ENCODE peak calls at places on chromosomes 3 and 15, in nine cellular contexts. One of them, this sample, is unnamed. For H3K36me3, the result is how much of the 10 kb centered on the place peaks cover.

GRCh38 chr3:13637311-13637891 is 88.5 kb downstream of the FBLN2 start:
- DNase-seq in GM06990: no peak
- DNase-seq in bronchial epithelial cell: no peak
- DNase-seq in Caco-2: no peak
- DNase-seq in psoas muscle: no peak
- DNase-seq in adrenal gland: no peak
- DNase-seq in GM23248: no peak
- DNase-seq in tibial artery: no peak
- DNase-seq in stomach: no peak
- DNase-seq in this sample: peak

GRCh38 chr3:111617912-111618601 is 22.9 kb upstream of the ZBED2 start:
- DNase-seq in GM06990: no peak
- DNase-seq in bronchial epithelial cell: peak
- DNase-seq in Caco-2: no peak
- DNase-seq in psoas muscle: no peak
- DNase-seq in adrenal gland: no peak
- DNase-seq in GM23248: no peak
- DNase-seq in tibial artery: no peak
- DNase-seq in stomach: no peak
- DNase-seq in this sample: no peak

GRCh38 chr3:187136936-187137335 is 2.4 kb downstream of the RPL39L start:
- DNase-seq in GM06990: no peak
- DNase-seq in bronchial epithelial cell: peak
- DNase-seq in Caco-2: no peak
- DNase-seq in psoas muscle: no peak
- DNase-seq in adrenal gland: no peak
- DNase-seq in GM23248: peak
- DNase-seq in tibial artery: no peak
- DNase-seq in stomach: no peak
- DNase-seq in this sample: no peak

GRCh38 chr15:79025201-79025600 is 65.4 kb downstream of the RASGRF1 start:
- DNase-seq in GM06990: no peak
- DNase-seq in bronchial epithelial cell: no peak
- DNase-seq in Caco-2: no peak
- DNase-seq in psoas muscle: no peak
- DNase-seq in adrenal gland: no peak
- DNase-seq in GM23248: no peak
- DNase-seq in tibial artery: peak
- DNase-seq in stomach: no peak
- DNase-seq in this sample: peak

GRCh38 chr3:194800014-194800413 is 114.3 kb downstream of the FAM43A start:
- DNase-seq in GM06990: no peak
- DNase-seq in bronchial epithelial cell: no peak
- DNase-seq in Caco-2: no peak
- DNase-seq in psoas muscle: no peak
- DNase-seq in adrenal gland: no peak
- DNase-seq in GM23248: no peak
- DNase-seq in tibial artery: no peak
- DNase-seq in stomach: no peak
- DNase-seq in this sample: no peak

GRCh38 chr3:115913069-115913686 is 289.9 kb downstream of the GAP43 start:
- DNase-seq in GM06990: no peak
- DNase-seq in bronchial epithelial cell: peak
- DNase-seq in Caco-2: no peak
- DNase-seq in psoas muscle: no peak
- DNase-seq in adrenal gland: no peak
- DNase-seq in GM23248: peak
- DNase-seq in tibial artery: no peak
- DNase-seq in stomach: no peak
- DNase-seq in this sample: no peak

GRCh38 chr3:174620138-174620537 is 239.0 kb upstream of the NAALADL2 start:
- DNase-seq in GM06990: no peak
- DNase-seq in bronchial epithelial cell: peak
- DNase-seq in Caco-2: no peak
- DNase-seq in psoas muscle: no peak
- DNase-seq in adrenal gland: no peak
- DNase-seq in GM23248: peak
- DNase-seq in tibial artery: no peak
- DNase-seq in stomach: no peak
- DNase-seq in this sample: no peak

GRCh38 chr3:190131329-190131728 is 10.6 kb upstream of the P3H2 start:
- DNase-seq in GM06990: no peak
- DNase-seq in bronchial epithelial cell: peak
- DNase-seq in Caco-2: no peak
- DNase-seq in psoas muscle: no peak
- DNase-seq in adrenal gland: peak
- DNase-seq in GM23248: peak
- DNase-seq in tibial artery: no peak
- DNase-seq in stomach: peak
- DNase-seq in this sample: no peak

GRCh38 chr15:90095521-90095959 is 6.7 kb downstream of the IDH2 start:
- DNase-seq in GM06990: no peak
- DNase-seq in bronchial epithelial cell: no peak
- DNase-seq in Caco-2: no peak
- DNase-seq in psoas muscle: no peak
- DNase-seq in adrenal gland: peak
- DNase-seq in GM23248: no peak
- DNase-seq in tibial artery: no peak
- DNase-seq in stomach: peak
- DNase-seq in this sample: no peak

GRCh38 chr3:12986521-12986920 is 86.7 kb downstream of the IQSEC1 start:
- DNase-seq in GM06990: no peak
- DNase-seq in bronchial epithelial cell: no peak
- DNase-seq in Caco-2: no peak
- DNase-seq in psoas muscle: no peak
- DNase-seq in adrenal gland: no peak
- DNase-seq in GM23248: no peak
- DNase-seq in tibial artery: no peak
- DNase-seq in stomach: no peak
- DNase-seq in this sample: no peak

GRCh38 chr3:168248383-168249047 is 152.8 kb upstream of the GOLIM4 start:
- DNase-seq in GM06990: peak
- DNase-seq in bronchial epithelial cell: peak
- DNase-seq in Caco-2: no peak
- DNase-seq in psoas muscle: no peak
- DNase-seq in adrenal gland: no peak
- DNase-seq in GM23248: peak
- DNase-seq in tibial artery: no peak
- DNase-seq in stomach: peak
- DNase-seq in this sample: peak

GRCh38 chr3:161069441-161070251 is 35.5 kb downstream of the B3GALNT1 start:
- DNase-seq in GM06990: peak
- DNase-seq in bronchial epithelial cell: peak
- DNase-seq in Caco-2: no peak
- DNase-seq in psoas muscle: no peak
- DNase-seq in adrenal gland: no peak
- DNase-seq in GM23248: peak
- DNase-seq in tibial artery: peak
- DNase-seq in stomach: no peak
- DNase-seq in this sample: no peak

GRCh38 chr3:120678331-120678845 is 3.7 kb downstream of the HGD start:
- DNase-seq in GM06990: no peak
- DNase-seq in bronchial epithelial cell: peak
- DNase-seq in Caco-2: peak
- DNase-seq in psoas muscle: no peak
- DNase-seq in adrenal gland: peak
- DNase-seq in GM23248: peak
- DNase-seq in tibial artery: peak
- DNase-seq in stomach: peak
- DNase-seq in this sample: peak

GRCh38 chr15:82093774-82094211 is 48.0 kb upstream of the MEX3B start:
- DNase-seq in GM06990: no peak
- DNase-seq in bronchial epithelial cell: peak
- DNase-seq in Caco-2: no peak
- DNase-seq in psoas muscle: no peak
- DNase-seq in adrenal gland: no peak
- DNase-seq in GM23248: peak
- DNase-seq in tibial artery: no peak
- DNase-seq in stomach: no peak
- DNase-seq in this sample: peak

GRCh38 chr3:45425237-45425933 is 37.0 kb downstream of the LARS2 start:
- DNase-seq in GM06990: no peak
- DNase-seq in bronchial epithelial cell: no peak
- DNase-seq in Caco-2: no peak
- DNase-seq in psoas muscle: no peak
- DNase-seq in adrenal gland: no peak
- DNase-seq in GM23248: no peak
- DNase-seq in tibial artery: no peak
- DNase-seq in stomach: no peak
- DNase-seq in this sample: no peak

GRCh38 chr3:12901631-12902045 is 60.3 kb upstream of the RPL32 start:
- DNase-seq in GM06990: no peak
- DNase-seq in bronchial epithelial cell: no peak
- DNase-seq in Caco-2: no peak
- DNase-seq in psoas muscle: peak
- DNase-seq in adrenal gland: no peak
- DNase-seq in GM23248: no peak
- DNase-seq in tibial artery: no peak
- DNase-seq in stomach: no peak
- DNase-seq in this sample: peak

GRCh38 chr15:84764989-84765388 is 16.6 kb downstream of the ZNF592 start:
- DNase-seq in GM06990: no peak
- DNase-seq in bronchial epithelial cell: no peak
- DNase-seq in Caco-2: no peak
- DNase-seq in psoas muscle: no peak
- DNase-seq in adrenal gland: no peak
- DNase-seq in GM23248: no peak
- DNase-seq in tibial artery: no peak
- DNase-seq in stomach: no peak
- DNase-seq in this sample: no peak
- H3K36me3 ChIP-seq in GM06990: under half
- H3K36me3 ChIP-seq in bronchial epithelial cell: under half
- H3K36me3 ChIP-seq in Caco-2: under half
- H3K36me3 ChIP-seq in psoas muscle: under half
- H3K36me3 ChIP-seq in adrenal gland: under half
- H3K36me3 ChIP-seq in GM23248: under half
- H3K36me3 ChIP-seq in tibial artery: under half
- H3K36me3 ChIP-seq in stomach: half or more
- H3K36me3 ChIP-seq in this sample: under half

DNA sequence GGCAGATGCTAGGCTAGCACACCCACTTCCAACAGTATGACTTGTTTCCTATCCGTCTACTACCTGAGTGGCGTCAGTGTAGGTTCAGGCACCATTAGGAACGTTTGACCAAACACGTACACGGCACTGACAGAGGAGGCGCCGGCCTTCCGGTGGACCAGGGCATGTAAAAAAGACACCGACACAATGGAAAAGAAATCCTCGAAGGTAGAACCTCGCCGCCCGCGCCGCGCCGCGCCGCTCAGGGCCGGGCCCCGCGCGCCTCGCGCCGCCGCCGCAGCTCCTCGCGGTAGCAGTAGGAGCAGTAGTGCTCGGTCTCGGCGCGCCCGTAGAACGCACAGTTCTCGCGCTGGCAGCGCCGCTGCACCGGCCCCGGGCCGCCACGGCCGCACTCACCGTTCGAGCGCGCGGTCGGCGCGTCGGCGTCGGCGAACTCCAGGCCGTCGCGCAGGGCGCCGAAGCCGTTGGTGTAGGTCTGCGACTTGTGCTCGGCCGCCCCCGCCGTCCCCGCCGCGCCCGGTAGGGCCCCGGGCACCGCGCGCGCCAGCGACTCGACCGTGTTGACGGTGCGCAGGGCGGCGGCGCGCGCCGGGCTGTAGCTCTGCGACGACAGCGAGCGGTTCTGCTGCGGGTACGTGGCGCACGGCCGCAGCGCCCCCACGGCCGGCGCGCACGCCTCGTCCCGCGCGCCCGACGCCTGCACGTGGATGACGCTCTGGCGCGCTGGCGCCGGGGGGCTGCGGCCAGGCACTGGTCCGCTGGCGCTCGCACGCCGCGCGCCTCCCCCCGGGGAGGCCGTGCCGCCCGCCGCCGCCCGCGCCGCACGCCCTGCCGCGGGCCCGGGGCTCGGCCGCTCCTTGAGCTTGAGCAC is 156.7 kb downstream of the KLF13 start:
- DNase-seq in GM06990: peak
- DNase-seq in bronchial epithelial cell: no peak
- DNase-seq in Caco-2: no peak
- DNase-seq in psoas muscle: no peak
- DNase-seq in adrenal gland: peak
- DNase-seq in GM23248: peak
- DNase-seq in tibial artery: no peak
- DNase-seq in stomach: peak
- DNase-seq in this sample: no peak
- H3K4me3 ChIP-seq in GM06990: no peak
- H3K4me3 ChIP-seq in bronchial epithelial cell: peak
- H3K4me3 ChIP-seq in Caco-2: no peak
- H3K4me3 ChIP-seq in psoas muscle: peak
- H3K4me3 ChIP-seq in adrenal gland: no peak
- H3K4me3 ChIP-seq in GM23248: peak
- H3K4me3 ChIP-seq in tibial artery: peak
- H3K4me3 ChIP-seq in stomach: peak
- H3K4me3 ChIP-seq in this sample: no peak

DNA sequence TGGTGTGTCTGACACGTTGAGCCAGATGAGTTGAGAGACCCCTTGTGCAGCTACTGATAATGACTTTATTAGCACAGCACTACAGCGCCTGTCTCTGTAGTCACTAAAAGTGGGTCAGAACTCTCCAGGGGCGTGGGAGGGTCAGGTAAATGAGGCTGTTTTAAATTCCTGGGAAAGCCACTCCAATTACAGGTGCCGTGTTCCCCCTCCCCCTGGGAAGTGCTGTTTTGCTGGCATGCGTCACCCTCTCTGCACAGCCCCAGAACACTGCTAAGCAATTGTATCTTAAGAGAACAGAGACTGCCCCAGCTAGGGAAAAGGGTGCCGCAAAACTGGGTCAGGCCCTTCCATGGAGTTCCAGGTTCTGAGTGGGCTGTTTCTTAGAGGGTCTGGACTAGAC is 21.5 kb upstream of the CPNE9 start:
- DNase-seq in GM06990: no peak
- DNase-seq in bronchial epithelial cell: no peak
- DNase-seq in Caco-2: no peak
- DNase-seq in psoas muscle: no peak
- DNase-seq in adrenal gland: no peak
- DNase-seq in GM23248: no peak
- DNase-seq in tibial artery: no peak
- DNase-seq in stomach: no peak
- DNase-seq in this sample: no peak
- H3K36me3 ChIP-seq in GM06990: half or more
- H3K36me3 ChIP-seq in bronchial epithelial cell: under half
- H3K36me3 ChIP-seq in Caco-2: under half
- H3K36me3 ChIP-seq in psoas muscle: under half
- H3K36me3 ChIP-seq in adrenal gland: half or more
- H3K36me3 ChIP-seq in GM23248: under half
- H3K36me3 ChIP-seq in tibial artery: half or more
- H3K36me3 ChIP-seq in stomach: half or more
- H3K36me3 ChIP-seq in this sample: under half

GRCh38 chr3:25428003-25428861 is at the start of gene RARB:
- DNase-seq in GM06990: no peak
- DNase-seq in bronchial epithelial cell: peak
- DNase-seq in Caco-2: peak
- DNase-seq in psoas muscle: peak
- DNase-seq in adrenal gland: peak
- DNase-seq in GM23248: peak
- DNase-seq in tibial artery: peak
- DNase-seq in stomach: peak
- DNase-seq in this sample: peak
- H3K4me3 ChIP-seq in GM06990: no peak
- H3K4me3 ChIP-seq in bronchial epithelial cell: peak
- H3K4me3 ChIP-seq in Caco-2: peak
- H3K4me3 ChIP-seq in psoas muscle: peak
- H3K4me3 ChIP-seq in adrenal gland: no peak
- H3K4me3 ChIP-seq in GM23248: peak
- H3K4me3 ChIP-seq in tibial artery: peak
- H3K4me3 ChIP-seq in stomach: peak
- H3K4me3 ChIP-seq in this sample: peak

This sample was measured in BE2C.